ENCODE peak calls at places on chromosomes 5 and 9, in four cellular contexts. K, R, S and U are unnamed samples.

GRCh38 chr9:121622842-121623203 is 28.6 kb upstream of the DAB2IP start:
- DNase-seq in K (no peak), R (no peak), S (no peak), U (no peak)

GRCh38 chr9:23559522-23559921 is 266.5 kb downstream of the ELAVL2 start:
- DNase-seq in K (no peak), R (no peak), S (no peak), U (no peak)

GRCh38 chr9:90741036-90741435 is 60.6 kb upstream of the SYK start:
- DNase-seq in K (no peak), R (no peak), S (no peak), U (no peak)

GRCh38 chr5:42656661-42657035 is 100.0 kb upstream of the CCDC152 start:
- DNase-seq in K (no peak), R (no peak), S (no peak), U (no peak)

GRCh38 chr5:28374492-28374934 is 1336.1 kb upstream of the CDH9 start:
- DNase-seq in K (no peak), R (no peak), S (no peak), U (no peak)

GRCh38 chr9:86637515-86637914 is 283.3 kb upstream of the TUT7 start:
- DNase-seq in K (no peak), R (peak; percentile 39), S (peak; percentile 92), U (peak; percentile 39)

GRCh38 chr9:27475057-27475456 is 49.0 kb upstream of the IFNK start:
- DNase-seq in K (no peak), R (no peak), S (no peak), U (no peak)

GRCh38 chr9:109975574-109976327 is 195.8 kb downstream of the PALM2AKAP2 start:
- DNase-seq in K (no peak), R (no peak), S (no peak), U (peak; percentile 91)

GRCh38 chr9:95495529-95495928 is 21.2 kb downstream of the PTCH1 start:
- DNase-seq in K (no peak), R (no peak), S (no peak), U (no peak)

GRCh38 chr5:72821776-72822175 is 5.3 kb downstream of the TNPO1 start:
- DNase-seq in K (no peak), R (no peak), S (no peak), U (no peak)

GRCh38 chr9:128626181-128626580 is 30.5 kb downstream of the DYNC2I2 start:
- DNase-seq in K (no peak), R (no peak), S (no peak), U (no peak)

GRCh38 chr9:7369384-7369821 is 430.2 kb downstream of the DMAC1 start:
- DNase-seq in K (no peak), R (no peak), S (no peak), U (no peak)

GRCh38 chr9:126471084-126471611 is 142.6 kb upstream of the LMX1B start:
- DNase-seq in K (peak; percentile 52), R (no peak), S (no peak), U (peak; percentile 52)

GRCh38 chr9:105275938-105276337 is 31.5 kb downstream of the SLC44A1 start:
- DNase-seq in K (no peak), R (no peak), S (no peak), U (no peak)

GRCh38 chr5:16467363-16468219 is 2.0 kb upstream of the ZNF622 start:
- DNase-seq in K (peak; percentile 57), R (peak; percentile 57), S (no peak), U (peak; percentile 78)

GRCh38 chr5:142800776-142801494 is 30.8 kb downstream of the ARHGAP26 start:
- DNase-seq in K (peak; percentile 48), R (no peak), S (no peak), U (no peak)

GRCh38 chr5:116542619-116543018 is 32.0 kb downstream of the SEMA6A start:
- DNase-seq in K (no peak), R (no peak), S (no peak), U (no peak)

GRCh38 chr9:133855802-133856592 is 117.8 kb upstream of the SARDH start:
- DNase-seq in K (no peak), R (no peak), S (no peak), U (peak; percentile 87)

GRCh38 chr9:20873240-20873860 is 158.1 kb downstream of the HACD4 start:
- DNase-seq in K (no peak), R (no peak), S (no peak), U (peak; percentile 53)

GRCh38 chr9:78368236-78368635 is 71.3 kb downstream of the PSAT1 start:
- DNase-seq in K (no peak), R (peak; percentile 4), S (no peak), U (no peak)

GRCh38 chr9:96620832-96621269 is 1.2 kb upstream of the CDC14B start:
- DNase-seq in K (no peak), R (peak; percentile 48), S (peak; percentile 56), U (no peak)

GRCh38 chr5:8993031-8993430 is 552.8 kb downstream of the SEMA5A start:
- DNase-seq in K (no peak), R (no peak), S (no peak), U (no peak)

GRCh38 chr9:134496413-134497282 is 145.0 kb upstream of the COL5A1 start:
- DNase-seq in K (no peak), R (no peak), S (no peak), U (peak; percentile 74)

GRCh38 chr5:195401-196160 is 4.3 kb downstream of the LRRC14B start:
- DNase-seq in K (no peak), R (peak; percentile 52), S (no peak), U (no peak)

GRCh38 chr9:104810421-104811339 is 46.8 kb downstream of the NIPSNAP3B start:
- DNase-seq in K (no peak), R (no peak), S (no peak), U (peak; percentile 59)

GRCh38 chr9:27539479-27540441 is 10.1 kb upstream of the MOB3B start:
- DNase-seq in K (peak; percentile 35), R (no peak), S (no peak), U (peak; percentile 87)

GRCh38 chr9:12753931-12754330 is 20.9 kb upstream of the LURAP1L start:
- DNase-seq in K (no peak), R (no peak), S (no peak), U (no peak)

GRCh38 chr9:108386859-108387384 is 468.9 kb downstream of the ACTL7B start:
- DNase-seq in K (no peak), R (no peak), S (no peak), U (peak; percentile 85)

GRCh38 chr9:38274746-38275250 is 117.7 kb upstream of the ALDH1B1 start:
- DNase-seq in K (no peak), R (no peak), S (no peak), U (no peak)

GRCh38 chr5:135174315-135175096 is 140.5 kb upstream of the PITX1 start:
- DNase-seq in K (no peak), R (peak; percentile 79), S (peak; percentile 58), U (peak; percentile 24)

GRCh38 chr5:164013077-164013670 is 507.8 kb downstream of the MAT2B start:
- DNase-seq in K (peak; percentile 19), R (peak; percentile 80), S (peak; percentile 77), U (peak; percentile 86)

GRCh38 chr5:78335976-78336375 is 24.4 kb upstream of the SCAMP1 start:
- DNase-seq in K (no peak), R (no peak), S (no peak), U (no peak)

GRCh38 chr9:99582768-99583167 is 238.9 kb upstream of the NR4A3 start:
- DNase-seq in K (no peak), R (no peak), S (no peak), U (no peak)

GRCh38 chr5:96648598-96648997 is 13.6 kb upstream of the CAST start:
- DNase-seq in K (no peak), R (no peak), S (no peak), U (peak; percentile 69)

DNA sequence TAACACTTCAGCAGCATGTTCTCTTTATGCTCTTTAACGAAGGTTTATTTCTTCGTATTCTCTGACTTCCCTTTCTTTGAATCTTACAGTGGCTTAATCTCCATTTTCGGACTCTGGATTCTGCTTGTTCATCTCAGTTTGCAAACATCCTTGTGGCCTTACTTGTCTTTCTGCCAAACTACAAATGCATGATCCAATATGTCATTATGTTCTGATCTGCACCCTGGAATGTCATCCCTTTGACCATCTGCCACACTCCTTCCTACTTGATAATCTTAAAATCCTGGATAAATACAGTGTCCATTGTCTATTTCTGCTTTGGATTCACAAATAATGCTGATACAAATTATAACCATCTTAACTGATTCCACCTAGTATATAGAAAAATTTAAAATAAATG is 499.2 kb downstream of the CDH18 start:
- DNase-seq in K (no peak), R (no peak), S (no peak), U (no peak)
- TF ChIP-seq CHD1 in K (no peak), R (no peak), S (no peak), U (no peak)

DNA sequence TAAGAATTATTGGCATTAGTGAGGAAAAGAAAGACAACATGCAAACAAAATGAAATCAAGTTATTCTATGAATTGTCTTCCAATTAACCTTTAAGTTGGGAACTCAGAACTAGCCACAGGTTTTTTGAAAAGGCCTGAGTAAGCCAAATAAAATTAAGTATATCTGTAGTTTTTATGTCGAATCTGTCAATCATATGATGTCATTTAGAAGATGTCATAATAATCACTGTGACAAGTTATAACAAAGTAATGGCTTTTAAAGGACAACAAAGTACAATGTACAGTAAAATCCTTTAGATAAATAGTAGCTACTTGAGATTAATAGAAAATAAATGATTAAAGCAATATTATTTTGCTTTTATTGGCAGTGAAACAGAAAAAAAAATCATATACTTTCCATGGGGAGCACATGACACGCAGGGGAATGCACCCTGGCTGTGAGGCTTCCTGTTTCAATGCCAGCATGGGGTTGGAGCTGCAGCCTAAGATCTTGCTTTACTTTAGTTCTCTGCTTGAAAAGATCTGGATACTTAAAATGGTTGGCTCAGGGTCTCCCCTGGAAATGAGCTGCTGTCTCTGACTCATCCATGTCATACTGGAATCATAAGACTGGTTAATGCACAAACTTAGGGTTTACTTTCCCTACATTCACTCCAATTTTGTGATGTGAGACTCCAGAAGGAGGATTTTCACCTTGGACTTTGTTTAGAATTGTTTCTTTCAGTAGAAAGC is 284.3 kb downstream of the TAF11L14 start:
- DNase-seq in K (no peak), R (no peak), S (peak; percentile 49), U (no peak)
- H2AFZ ChIP-seq in K (no peak overlapping the region), R (no peak overlapping the region), S (peak overlapping the region; percentile 100), U (no peak overlapping the region)

DNA sequence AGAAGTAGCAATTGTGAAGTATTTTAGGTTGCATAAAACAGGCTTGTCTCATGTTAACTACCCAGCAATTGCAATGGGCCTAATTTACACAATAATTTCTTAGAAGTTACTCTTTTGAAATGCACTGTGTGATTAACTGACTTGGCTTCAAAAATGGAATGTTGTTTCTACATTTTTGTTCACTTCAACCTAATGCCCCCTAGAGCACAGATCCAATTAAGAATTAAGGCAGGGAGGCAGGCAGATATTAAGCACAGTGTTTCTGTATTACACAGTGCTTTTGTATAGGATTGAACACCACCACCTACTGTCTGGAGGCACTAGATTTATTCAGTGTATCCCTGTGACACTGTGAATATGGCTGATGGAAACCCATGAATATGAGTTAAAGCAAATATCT is 302.1 kb downstream of the FBXL17 start:
- DNase-seq in K (no peak), R (no peak), S (no peak), U (no peak)
- TF ChIP-seq CHD1 in K (no peak), R (no peak), S (no peak), U (no peak)

DNA sequence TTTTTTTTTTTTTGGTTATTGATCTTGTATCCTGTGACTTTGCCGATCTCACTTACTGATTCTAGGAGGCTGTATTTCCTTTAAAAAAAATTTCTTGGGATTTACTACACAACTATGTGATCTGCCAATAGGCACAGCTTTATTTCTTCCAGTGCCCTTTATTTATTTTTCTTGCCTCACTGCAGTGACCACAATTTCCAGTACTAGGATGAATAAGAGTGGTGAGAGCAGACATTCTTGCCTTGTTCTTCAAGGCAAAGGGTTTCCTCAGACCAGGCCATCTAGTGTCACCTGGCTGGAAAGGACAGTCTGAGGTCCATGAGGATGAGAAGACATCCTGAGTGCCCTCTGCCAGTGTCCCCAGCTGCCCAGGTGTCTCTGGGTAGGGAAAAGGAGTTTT is 265.4 kb downstream of the SPOCK1 start:
- DNase-seq in K (no peak), R (no peak), S (no peak), U (peak; percentile 4)
- H2AFZ ChIP-seq in K (no peak overlapping the region), R (no peak overlapping the region), S (no peak overlapping the region), U (no peak overlapping the region)